ENCODE peak calls at places on chromosome 10, in five cellular contexts. S, R, A, W and D are unnamed samples.

GRCh38 chr10:4661572-4662255 is 164.3 kb upstream of the AKR1E2 start:
- DNase-seq in S (no peak), R (no peak), A (no peak), W (no peak), D (no peak)

GRCh38 chr10:119270893-119271361 is 63.6 kb downstream of the GRK5 start:
- DNase-seq in S (peak; percentile 28), R (no peak), A (peak; percentile 54), W (no peak), D (peak; percentile 28)

GRCh38 chr10:23038172-23038571 is 57.2 kb upstream of the MSRB2 start:
- DNase-seq in S (no peak), R (no peak), A (no peak), W (no peak), D (no peak)

GRCh38 chr10:8050561-8051108 is 3.9 kb upstream of the GATA3 start:
- DNase-seq in S (no peak), R (no peak), A (peak; percentile 56), W (no peak), D (peak; percentile 60)

GRCh38 chr10:44300666-44301649 is 83.9 kb downstream of the CXCL12 start:
- DNase-seq in S (no peak), R (peak; percentile 94), A (peak; percentile 57), W (no peak), D (no peak)

GRCh38 chr10:34666008-34666700 is 148.9 kb downstream of the PARD3 start:
- DNase-seq in S (no peak), R (peak; percentile 81), A (peak; percentile 63), W (no peak), D (peak; percentile 54)

GRCh38 chr10:59682986-59683937 is 26.4 kb downstream of the SLC16A9 start:
- DNase-seq in S (no peak), R (no peak), A (no peak), W (no peak), D (no peak)

GRCh38 chr10:98170249-98171117 is 36.0 kb downstream of the R3HCC1L start:
- DNase-seq in S (peak; percentile 55), R (peak; percentile 20), A (peak; percentile 32), W (peak; percentile 71), D (peak; percentile 40)

GRCh38 chr10:85927952-85928677 is 438.5 kb downstream of the GRID1 start:
- DNase-seq in S (no peak), R (no peak), A (no peak), W (no peak), D (no peak)

GRCh38 chr10:93816123-93816747 is 58.5 kb downstream of the LGI1 start:
- DNase-seq in S (peak; percentile 72), R (peak; percentile 7), A (peak; percentile 31), W (peak; percentile 62), D (peak; percentile 55)

GRCh38 chr10:19791032-19791431 is 25.2 kb upstream of the PLXDC2 start:
- DNase-seq in S (no peak), R (no peak), A (no peak), W (no peak), D (no peak)

GRCh38 chr10:71396084-71396713 is 521 bp upstream of the CDH23 start:
- DNase-seq in S (peak; percentile 62), R (no peak), A (peak; percentile 73), W (peak; percentile 76), D (peak; percentile 42)

GRCh38 chr10:34058922-34059614 is 724.6 kb upstream of the NRP1 start:
- DNase-seq in S (no peak), R (no peak), A (no peak), W (no peak), D (no peak)

GRCh38 chr10:130043491-130043890 is 67.1 kb downstream of the C10orf143 start:
- DNase-seq in S (no peak), R (no peak), A (no peak), W (no peak), D (no peak)

GRCh38 chr10:123974406-123974805 is 82.8 kb upstream of the CPXM2 start:
- DNase-seq in S (no peak), R (no peak), A (no peak), W (no peak), D (peak; percentile 79)

GRCh38 chr10:122139627-122140151 is 131.4 kb upstream of the BTBD16 start:
- DNase-seq in S (no peak), R (no peak), A (no peak), W (no peak), D (no peak)

GRCh38 chr10:76324283-76324682 is 892.9 kb downstream of the LRMDA start:
- DNase-seq in S (no peak), R (no peak), A (no peak), W (no peak), D (no peak)

GRCh38 chr10:15237351-15237750 is 68.9 kb upstream of the NMT2 start:
- DNase-seq in S (no peak), R (peak; percentile 16), A (no peak), W (no peak), D (peak; percentile 60)

GRCh38 chr10:116980041-116980440 is 24.9 kb downstream of the SHTN1 start:
- DNase-seq in S (no peak), R (no peak), A (no peak), W (no peak), D (no peak)

GRCh38 chr10:33602278-33602677 is 267.8 kb upstream of the NRP1 start:
- DNase-seq in S (no peak), R (no peak), A (no peak), W (no peak), D (no peak)

GRCh38 chr10:74208081-74208480 is 57.1 kb downstream of the ADK start:
- DNase-seq in S (no peak), R (no peak), A (no peak), W (peak; percentile 47), D (peak; percentile 15)

GRCh38 chr10:86817246-86817645 is 60.8 kb downstream of the BMPR1A start:
- DNase-seq in S (no peak), R (no peak), A (no peak), W (no peak), D (no peak)

GRCh38 chr10:129534826-129535225 is 67.8 kb downstream of the MGMT start:
- DNase-seq in S (no peak), R (no peak), A (no peak), W (no peak), D (no peak)

GRCh38 chr10:78253072-78253853 is 219.6 kb downstream of the RPS24 start:
- DNase-seq in S (no peak), R (no peak), A (no peak), W (no peak), D (no peak)

GRCh38 chr10:54130394-54130793 is 670.6 kb downstream of the PCDH15 start:
- DNase-seq in S (no peak), R (no peak), A (no peak), W (no peak), D (no peak)

GRCh38 chr10:54137396-54137795 is 663.6 kb downstream of the PCDH15 start:
- DNase-seq in S (no peak), R (no peak), A (no peak), W (no peak), D (no peak)

GRCh38 chr10:54131833-54132232 is 669.2 kb downstream of the PCDH15 start:
- DNase-seq in S (no peak), R (no peak), A (no peak), W (no peak), D (no peak)

DNA sequence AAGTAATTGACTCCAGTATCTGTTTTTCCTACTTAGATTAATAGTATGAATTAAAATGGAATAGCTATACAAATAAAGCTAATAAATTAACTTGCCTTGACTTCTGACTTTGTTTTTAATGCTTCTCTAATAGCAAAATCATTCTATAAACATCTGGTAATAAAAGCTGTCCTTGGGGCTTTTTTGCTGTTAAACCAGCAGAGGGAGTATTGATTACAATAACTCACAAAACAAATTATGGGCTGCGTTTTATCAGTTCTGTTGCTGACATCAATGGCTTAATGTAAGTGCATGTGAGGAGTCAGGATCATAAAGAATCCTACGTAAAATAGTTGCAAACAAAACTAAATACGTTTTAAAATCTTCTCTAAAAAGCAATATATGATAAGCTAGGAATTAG is 667.8 kb downstream of the PCDH15 start:
- DNase-seq in S (no peak), R (no peak), A (no peak), W (no peak), D (no peak)
- TF ChIP-seq CTCF in S (peak; percentile 53), R (no peak), A (peak; percentile 40), W (peak; percentile 28), D (peak; percentile 27)

DNA sequence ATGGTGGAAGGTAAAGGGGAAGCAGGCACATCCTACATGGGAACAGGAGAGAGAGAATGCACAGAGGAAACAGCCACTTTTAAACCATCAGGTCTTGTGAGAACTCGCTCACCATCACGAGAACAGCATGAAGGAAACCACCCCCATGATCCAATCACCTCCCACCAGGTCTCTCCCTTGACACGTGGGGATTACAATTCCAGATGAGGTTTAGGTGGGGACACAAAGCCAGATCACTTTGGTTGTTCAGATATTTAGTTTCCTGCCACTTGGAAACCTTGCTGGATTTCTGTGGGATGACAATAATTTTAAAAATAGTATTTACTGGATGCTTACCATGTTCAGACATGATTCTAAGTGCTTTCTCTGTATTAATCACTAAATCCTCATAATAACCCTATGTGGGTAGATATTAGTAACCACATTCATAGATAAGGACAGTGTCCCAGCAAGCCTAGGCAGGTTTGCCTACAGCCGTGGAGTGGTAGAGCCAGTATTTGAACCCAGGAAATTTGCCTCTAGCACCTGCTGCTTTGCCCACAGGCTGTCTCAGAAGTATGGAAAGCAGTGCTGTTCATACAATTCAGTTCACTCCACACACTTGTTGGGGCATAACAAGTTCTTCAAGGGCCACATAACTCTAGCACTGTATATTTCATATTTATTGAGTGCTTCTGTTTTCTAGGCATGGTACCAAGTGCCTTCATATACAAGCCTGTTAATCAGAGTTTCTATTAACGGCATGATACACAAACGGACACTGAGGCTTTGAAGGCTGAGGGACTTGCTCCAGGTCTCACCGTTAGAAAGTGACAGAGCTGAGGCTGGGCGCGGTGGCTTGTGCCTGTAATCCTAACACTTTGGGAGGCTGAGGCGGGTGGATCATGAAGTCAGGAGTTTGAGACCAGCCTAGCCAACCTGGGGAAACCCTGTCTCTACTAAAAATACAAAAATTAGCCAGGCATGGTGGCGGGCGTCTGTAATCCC is 8.3 kb downstream of the TLL2 start:
- DNase-seq in S (no peak), R (no peak), A (no peak), W (no peak), D (no peak)
- TF ChIP-seq CTCF in S (no peak), R (no peak), A (no peak), W (no peak), D (no peak)

GRCh38 chr10:43172645-43173044 is 34.4 kb downstream of the CSGALNACT2 start:
- DNase-seq in S (no peak), R (no peak), A (no peak), W (no peak), D (no peak)

GRCh38 chr10:43166207-43166878 is 28.1 kb downstream of the CSGALNACT2 start:
- DNase-seq in S (no peak), R (no peak), A (no peak), W (no peak), D (no peak)

GRCh38 chr10:43173120-43173519 is 34.9 kb downstream of the CSGALNACT2 start:
- DNase-seq in S (no peak), R (no peak), A (no peak), W (no peak), D (no peak)

GRCh38 chr10:43166879-43167490 is 28.7 kb downstream of the CSGALNACT2 start:
- DNase-seq in S (no peak), R (no peak), A (no peak), W (no peak), D (peak; percentile 21)

DNA sequence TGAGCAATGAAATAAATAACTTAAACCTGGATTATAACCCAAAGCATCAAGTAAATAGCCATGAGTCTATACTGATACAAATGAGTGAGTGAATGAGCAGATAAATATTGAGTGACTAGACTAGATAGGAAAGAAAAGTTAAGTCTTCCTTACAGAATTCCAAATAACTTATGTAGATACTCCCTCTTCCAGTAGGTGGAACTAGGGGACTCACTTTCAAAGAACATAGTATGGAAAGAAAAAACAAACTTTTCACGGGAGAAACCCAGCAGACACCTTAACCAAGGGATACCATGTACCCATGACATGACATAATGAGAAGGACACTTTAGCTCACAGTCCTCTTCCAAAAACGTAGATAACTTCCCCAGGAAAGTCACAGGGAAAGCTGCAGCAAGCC is 32.2 kb downstream of the CSGALNACT2 start:
- DNase-seq in S (no peak), R (no peak), A (no peak), W (no peak), D (no peak)
- TF ChIP-seq CTCF in S (no peak), R (peak; percentile 46), A (no peak), W (no peak), D (no peak)

GRCh38 chr10:131312261-131312801 is 810 bp upstream of the TCERG1L start:
- DNase-seq in S (no peak), R (no peak), A (no peak), W (peak; percentile 39), D (no peak)
- TF ChIP-seq CTCF in S (no peak), R (no peak), A (no peak), W (peak; percentile 26), D (no peak)